ENCODE peak calls at places on chromosomes 2 and 18, in four cellular contexts. K is breast epithelium, X is HCT116, L is stomach. E is an unnamed sample.

GRCh38 chr2:11343626-11344341 is 652 bp downstream of the ROCK2 start:
- DNase-seq in K (peak; percentile 48), X (no peak), L (peak; percentile 32), E (peak; percentile 80)

GRCh38 chr2:169512525-169512924 is 3.0 kb downstream of the KLHL41 start:
- DNase-seq in K (no peak), X (no peak), L (no peak), E (no peak)

GRCh38 chr18:23226930-23227728 is 91.8 kb downstream of the CABLES1 start:
- DNase-seq in K (no peak), X (no peak), L (no peak), E (peak; percentile 86)

GRCh38 chr2:101361519-101361918 is 25.8 kb downstream of the CREG2 start:
- DNase-seq in K (no peak), X (no peak), L (no peak), E (no peak)

GRCh38 chr18:12038082-12038660 is 55.5 kb upstream of the ANKRD62 start:
- DNase-seq in K (peak; percentile 50), X (no peak), L (peak; percentile 40), E (peak; percentile 76)

GRCh38 chr2:177667626-177668025 is 275.1 kb downstream of the AGPS start:
- DNase-seq in K (no peak), X (no peak), L (no peak), E (no peak)

GRCh38 chr18:80147037-80147417 is 38.0 kb downstream of the ADNP2 start:
- DNase-seq in K (no peak), X (no peak), L (no peak), E (no peak)

GRCh38 chr2:237885171-237885930 is 25.9 kb downstream of the RAMP1 start:
- DNase-seq in K (no peak), X (no peak), L (no peak), E (peak; percentile 83)

GRCh38 chr2:120109186-120110061 is 96.5 kb downstream of the EPB41L5 start:
- DNase-seq in K (no peak), X (peak; percentile 12), L (no peak), E (no peak)

GRCh38 chr2:229909090-229909489 is 12.7 kb downstream of the TRIP12 start:
- DNase-seq in K (no peak), X (no peak), L (no peak), E (no peak)

GRCh38 chr18:69945220-69946114 is 2.2 kb downstream of the CD226 start:
- DNase-seq in K (no peak), X (no peak), L (no peak), E (no peak)

GRCh38 chr2:58156780-58157179 is 84.3 kb downstream of the FANCL start:
- DNase-seq in K (no peak), X (no peak), L (no peak), E (no peak)

GRCh38 chr2:86143926-86144685 is 38.1 kb downstream of the PTCD3 start:
- DNase-seq in K (no peak), X (no peak), L (no peak), E (no peak)

GRCh38 chr2:216319771-216320170 is 52.5 kb downstream of the MARCHF4 start:
- DNase-seq in K (no peak), X (no peak), L (no peak), E (no peak)

GRCh38 chr2:186136860-186137259 is 349.2 kb upstream of the ZC3H15 start:
- DNase-seq in K (no peak), X (no peak), L (no peak), E (no peak)

GRCh38 chr2:174729797-174730529 is 34.3 kb downstream of the CHRNA1 start:
- DNase-seq in K (no peak), X (no peak), L (no peak), E (no peak)

GRCh38 chr2:20439503-20439902 is 7.4 kb upstream of the RHOB start:
- DNase-seq in K (no peak), X (no peak), L (no peak), E (peak; percentile 62)

GRCh38 chr18:2657788-2658458 is 2.4 kb downstream of the SMCHD1 start:
- DNase-seq in K (no peak), X (peak; percentile 45), L (no peak), E (no peak)

GRCh38 chr2:167127135-167127534 is 238.9 kb downstream of the XIRP2 start:
- DNase-seq in K (no peak), X (no peak), L (no peak), E (no peak)

GRCh38 chr18:77970814-77971213 is 721.2 kb downstream of the GALR1 start:
- DNase-seq in K (no peak), X (no peak), L (no peak), E (no peak)

GRCh38 chr2:33197198-33197938 is 250.6 kb downstream of the LTBP1 start:
- DNase-seq in K (no peak), X (no peak), L (no peak), E (no peak)

GRCh38 chr2:232288489-232288888 is 90.1 kb upstream of the ALPP start:
- DNase-seq in K (no peak), X (no peak), L (no peak), E (no peak)

GRCh38 chr18:475202-475624 is 25.3 kb downstream of the COLEC12 start:
- DNase-seq in K (no peak), X (no peak), L (no peak), E (peak; percentile 68)

GRCh38 chr2:241314181-241314932 is 1.1 kb downstream of the HDLBP start:
- DNase-seq in K (no peak), X (peak; percentile 8), L (no peak), E (no peak)

GRCh38 chr2:207594245-207594644 is 30.9 kb downstream of the METTL21A start:
- DNase-seq in K (no peak), X (no peak), L (no peak), E (no peak)

GRCh38 chr2:55843096-55843991 is 80.2 kb downstream of the EFEMP1 start:
- DNase-seq in K (no peak), X (no peak), L (peak; percentile 59), E (no peak)

GRCh38 chr18:9454061-9454703 is 21.1 kb upstream of the RALBP1 start:
- DNase-seq in K (no peak), X (no peak), L (no peak), E (no peak)

GRCh38 chr2:104758199-104758620 is 95.7 kb upstream of the POU3F3 start:
- DNase-seq in K (no peak), X (no peak), L (no peak), E (no peak)

GRCh38 chr2:53768233-53768542 is 584 bp downstream of the CHAC2 start:
- DNase-seq in K (no peak), X (no peak), L (no peak), E (no peak)

GRCh38 chr2:101277111-101277510 is 24.4 kb downstream of the CNOT11 start:
- DNase-seq in K (no peak), X (no peak), L (peak; percentile 32), E (no peak)

GRCh38 chr2:170394988-170395387 is 217.0 kb downstream of the MYO3B start:
- DNase-seq in K (no peak), X (no peak), L (no peak), E (no peak)

GRCh38 chr2:170493698-170494097 is 221.4 kb upstream of the SP5 start:
- DNase-seq in K (no peak), X (no peak), L (no peak), E (no peak)

GRCh38 chr18:26383454-26384270 is 157.4 kb downstream of the TAF4B start:
- DNase-seq in K (no peak), X (peak; percentile 52), L (no peak), E (no peak)

GRCh38 chr2:100718065-100718570 is 101.8 kb upstream of the NPAS2 start:
- DNase-seq in K (no peak), X (no peak), L (no peak), E (no peak)

GRCh38 chr2:13390676-13391075 is 673.9 kb downstream of the TRIB2 start:
- DNase-seq in K (no peak), X (no peak), L (no peak), E (no peak)
- TF ChIP-seq POLR2AphosphoS5 in K (no peak), X (no peak), L (no peak), E (no peak)

DNA sequence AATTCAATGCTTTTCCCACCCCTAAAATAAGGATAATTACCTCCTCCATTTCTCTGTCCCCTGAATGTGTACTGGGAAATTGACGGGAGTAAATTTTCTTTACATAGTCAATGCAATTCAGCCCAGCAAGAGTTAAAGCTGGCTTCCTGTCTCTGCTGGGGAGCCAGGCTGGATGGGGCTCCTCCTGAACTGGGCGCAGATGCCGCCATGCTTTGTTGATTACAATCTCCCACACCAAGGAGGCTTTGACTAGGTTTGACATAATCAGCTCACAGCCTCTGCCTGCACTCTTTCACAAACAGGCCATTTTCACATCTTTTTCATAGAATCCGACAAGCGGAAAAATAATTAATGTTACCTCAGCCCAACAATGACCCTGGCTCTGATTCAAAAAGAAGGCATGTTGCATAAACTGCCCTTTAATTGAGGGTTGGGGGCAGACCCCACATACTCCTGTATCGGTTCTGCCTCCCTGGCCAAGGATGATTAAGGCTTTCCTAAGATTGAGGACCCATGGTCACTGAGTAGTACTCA is 54.3 kb downstream of the FOXI3 start:
- DNase-seq in K (no peak), X (no peak), L (no peak), E (no peak)
- TF ChIP-seq POLR2A in K (no peak), X (no peak), L (no peak), E (no peak)

GRCh38 chr2:5695641-5696350 is 3.6 kb downstream of the SOX11 start:
- DNase-seq in K (no peak), X (no peak), L (no peak), E (no peak)

GRCh38 chr2:5698171-5698570 is 6.0 kb downstream of the SOX11 start:
- DNase-seq in K (no peak), X (no peak), L (no peak), E (no peak)

GRCh38 chr2:5697554-5697953 is 5.4 kb downstream of the SOX11 start:
- DNase-seq in K (no peak), X (no peak), L (no peak), E (no peak)

GRCh38 chr2:5696351-5696740 is 4.2 kb downstream of the SOX11 start:
- DNase-seq in K (no peak), X (no peak), L (no peak), E (no peak)

GRCh38 chr2:5696741-5697521 is 4.7 kb downstream of the SOX11 start:
- DNase-seq in K (no peak), X (no peak), L (no peak), E (peak; percentile 70)
- H3K27me3 ChIP-seq in K (peaks cover 93% of the 10 kb centered on the region), X (no peaks in the 10 kb centered on the region), L (peaks cover 30% of the 10 kb centered on the region), E (peaks cover 88% of the 10 kb centered on the region)

GRCh38 chr2:96867756-96868554 is 1.9 kb downstream of the SEMA4C start:
- DNase-seq in K (no peak), X (no peak), L (no peak), E (peak; percentile 65)
- TF ChIP-seq POLR2AphosphoS5 in K (no peak), X (no peak), L (no peak), E (no peak)

E was measured in sigmoid colon.